ENCODE peak calls at places on chromosomes 7 and 10, in ten cellular contexts. One of them, this sample, is unnamed.

GRCh38 chr7:95772298-95772770 is at the start of gene DYNC1I1:
- DNase-seq in HCT116: no peak
- DNase-seq in Peyer's patch: peak
- DNase-seq in fibroblast of lung: peak
- DNase-seq in heart right ventricle: peak
- DNase-seq in ascending aorta: peak
- DNase-seq in HFFc6: no peak
- DNase-seq in MCF 10A: peak
- DNase-seq in adrenal gland: peak
- DNase-seq in A549: peak
- DNase-seq in this sample: peak

GRCh38 chr10:51892313-51892712 is 192.9 kb upstream of the CSTF2T start:
- DNase-seq in MCF 10A: no peak
- DNase-seq in fibroblast of lung: no peak
- DNase-seq in adrenal gland: no peak
- DNase-seq in A549: no peak
- DNase-seq in HCT116: no peak
- DNase-seq in Peyer's patch: no peak
- DNase-seq in heart right ventricle: no peak
- DNase-seq in ascending aorta: no peak
- DNase-seq in HFFc6: no peak
- DNase-seq in this sample: no peak

GRCh38 chr7:79341902-79342301 is 111.6 kb downstream of the MAGI2 start:
- DNase-seq in adrenal gland: no peak
- DNase-seq in fibroblast of lung: no peak
- DNase-seq in ascending aorta: no peak
- DNase-seq in MCF 10A: no peak
- DNase-seq in HCT116: no peak
- DNase-seq in Peyer's patch: no peak
- DNase-seq in heart right ventricle: no peak
- DNase-seq in HFFc6: no peak
- DNase-seq in A549: no peak
- DNase-seq in this sample: no peak

GRCh38 chr10:75235375-75236177 is at the start of gene COMTD1:
- DNase-seq in fibroblast of lung: peak
- DNase-seq in adrenal gland: peak
- DNase-seq in ascending aorta: peak
- DNase-seq in HCT116: peak
- DNase-seq in heart right ventricle: peak
- DNase-seq in HFFc6: peak
- DNase-seq in A549: peak
- DNase-seq in MCF 10A: peak
- DNase-seq in Peyer's patch: peak
- DNase-seq in this sample: peak

GRCh38 chr10:32960022-32960421 is 2.0 kb upstream of the ITGB1 start:
- DNase-seq in heart right ventricle: no peak
- DNase-seq in ascending aorta: no peak
- DNase-seq in HFFc6: no peak
- DNase-seq in MCF 10A: no peak
- DNase-seq in fibroblast of lung: no peak
- DNase-seq in HCT116: no peak
- DNase-seq in adrenal gland: no peak
- DNase-seq in A549: no peak
- DNase-seq in Peyer's patch: no peak
- DNase-seq in this sample: no peak

GRCh38 chr10:128310966-128311658 is 184.9 kb upstream of the MKI67 start:
- DNase-seq in MCF 10A: no peak
- DNase-seq in A549: no peak
- DNase-seq in ascending aorta: no peak
- DNase-seq in Peyer's patch: no peak
- DNase-seq in HCT116: no peak
- DNase-seq in heart right ventricle: no peak
- DNase-seq in HFFc6: no peak
- DNase-seq in fibroblast of lung: no peak
- DNase-seq in adrenal gland: no peak
- DNase-seq in this sample: no peak

GRCh38 chr10:28734940-28735759 is 57.8 kb downstream of the BAMBI start:
- DNase-seq in HCT116: peak
- DNase-seq in MCF 10A: peak
- DNase-seq in ascending aorta: no peak
- DNase-seq in heart right ventricle: no peak
- DNase-seq in A549: peak
- DNase-seq in Peyer's patch: no peak
- DNase-seq in HFFc6: peak
- DNase-seq in fibroblast of lung: peak
- DNase-seq in adrenal gland: peak
- DNase-seq in this sample: peak

GRCh38 chr10:2575460-2575859 is 491.9 kb upstream of the PFKP start:
- DNase-seq in HFFc6: no peak
- DNase-seq in A549: no peak
- DNase-seq in Peyer's patch: no peak
- DNase-seq in fibroblast of lung: no peak
- DNase-seq in MCF 10A: no peak
- DNase-seq in HCT116: no peak
- DNase-seq in ascending aorta: no peak
- DNase-seq in adrenal gland: no peak
- DNase-seq in heart right ventricle: no peak
- DNase-seq in this sample: no peak

GRCh38 chr7:36735172-36735571 is 10.9 kb upstream of the AOAH start:
- DNase-seq in Peyer's patch: no peak
- DNase-seq in heart right ventricle: no peak
- DNase-seq in fibroblast of lung: peak
- DNase-seq in MCF 10A: no peak
- DNase-seq in adrenal gland: no peak
- DNase-seq in ascending aorta: no peak
- DNase-seq in HCT116: no peak
- DNase-seq in A549: no peak
- DNase-seq in HFFc6: no peak
- DNase-seq in this sample: no peak

GRCh38 chr10:72622271-72622670 is 3.6 kb downstream of the MICU1 start:
- DNase-seq in HFFc6: no peak
- DNase-seq in heart right ventricle: no peak
- DNase-seq in Peyer's patch: no peak
- DNase-seq in A549: no peak
- DNase-seq in MCF 10A: no peak
- DNase-seq in adrenal gland: no peak
- DNase-seq in fibroblast of lung: peak
- DNase-seq in ascending aorta: no peak
- DNase-seq in HCT116: no peak
- DNase-seq in this sample: no peak

GRCh38 chr10:124092270-124093075 is 925 bp downstream of the CHST15 start:
- DNase-seq in adrenal gland: peak
- DNase-seq in heart right ventricle: peak
- DNase-seq in Peyer's patch: peak
- DNase-seq in HFFc6: peak
- DNase-seq in HCT116: no peak
- DNase-seq in A549: peak
- DNase-seq in fibroblast of lung: peak
- DNase-seq in ascending aorta: no peak
- DNase-seq in MCF 10A: peak
- DNase-seq in this sample: peak

GRCh38 chr10:18229839-18230238 is 89.6 kb downstream of the CACNB2 start:
- DNase-seq in fibroblast of lung: peak
- DNase-seq in adrenal gland: no peak
- DNase-seq in HFFc6: peak
- DNase-seq in heart right ventricle: no peak
- DNase-seq in Peyer's patch: no peak
- DNase-seq in MCF 10A: no peak
- DNase-seq in A549: no peak
- DNase-seq in ascending aorta: no peak
- DNase-seq in HCT116: no peak
- DNase-seq in this sample: no peak

GRCh38 chr7:47757946-47758371 is 176.0 kb upstream of the TNS3 start:
- DNase-seq in Peyer's patch: no peak
- DNase-seq in MCF 10A: peak
- DNase-seq in ascending aorta: peak
- DNase-seq in A549: no peak
- DNase-seq in HFFc6: peak
- DNase-seq in HCT116: no peak
- DNase-seq in heart right ventricle: peak
- DNase-seq in fibroblast of lung: peak
- DNase-seq in adrenal gland: peak
- DNase-seq in this sample: no peak

DNA sequence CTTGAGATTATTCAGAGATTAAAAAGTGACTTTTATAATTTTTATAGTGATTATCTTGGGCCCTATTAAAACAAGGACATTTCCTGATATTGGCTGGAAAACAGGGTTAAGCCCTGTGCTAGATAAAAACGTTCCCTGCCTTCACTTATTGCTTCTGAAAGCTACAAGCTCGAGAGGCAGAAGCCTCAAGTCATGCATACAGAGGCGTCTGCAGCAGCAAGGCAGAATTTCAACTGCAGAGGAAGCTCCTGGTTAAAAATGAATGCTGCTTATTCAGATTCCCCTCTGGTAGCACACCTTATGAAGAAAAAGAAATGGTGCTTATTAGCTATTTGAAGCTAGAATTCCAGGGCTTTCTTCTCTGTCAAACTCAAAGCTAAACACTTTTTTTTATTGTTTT is 174.5 kb downstream of the FANK1 start:
- DNase-seq in adrenal gland: no peak
- DNase-seq in HCT116: no peak
- DNase-seq in MCF 10A: no peak
- DNase-seq in Peyer's patch: no peak
- DNase-seq in HFFc6: no peak
- DNase-seq in fibroblast of lung: no peak
- DNase-seq in heart right ventricle: no peak
- DNase-seq in A549: no peak
- DNase-seq in ascending aorta: no peak
- DNase-seq in this sample: no peak
- TF ChIP-seq CTCF in adrenal gland: no peak
- TF ChIP-seq CTCF in HCT116: no peak
- TF ChIP-seq CTCF in MCF 10A: no peak
- TF ChIP-seq CTCF in Peyer's patch: no peak
- TF ChIP-seq CTCF in HFFc6: no peak
- TF ChIP-seq CTCF in fibroblast of lung: no peak
- TF ChIP-seq CTCF in heart right ventricle: no peak
- TF ChIP-seq CTCF in A549: no peak
- TF ChIP-seq CTCF in ascending aorta: no peak
- TF ChIP-seq CTCF in this sample: no peak

DNA sequence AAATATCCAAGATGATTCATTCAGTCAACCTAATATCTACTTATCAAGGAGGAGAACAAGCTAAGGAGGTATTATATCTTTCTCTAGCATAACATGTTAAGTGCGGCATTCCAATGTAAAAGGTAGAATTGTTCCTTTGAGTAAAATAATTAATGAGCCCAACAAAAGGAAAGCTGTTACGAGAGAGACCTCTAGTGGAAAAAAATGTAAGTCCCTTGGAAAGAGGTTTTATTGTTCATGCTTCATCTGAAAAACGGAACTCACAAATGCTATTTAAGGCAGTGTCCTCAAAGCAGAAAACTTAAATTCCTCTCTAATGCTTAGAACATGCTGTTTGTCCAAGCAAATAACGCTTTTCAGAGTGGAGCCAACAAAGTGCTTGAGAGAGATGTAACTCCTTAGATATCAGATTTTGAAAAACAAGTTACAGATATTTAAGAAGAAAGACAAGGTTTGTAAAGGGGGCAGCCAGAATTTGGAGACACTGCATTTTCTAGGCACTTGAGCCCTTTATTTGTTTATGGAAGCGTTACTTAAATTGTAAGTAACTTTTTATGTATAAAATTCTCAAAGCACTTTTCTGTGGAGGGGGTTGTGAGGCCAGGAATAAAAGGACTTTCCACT is 119.9 kb downstream of the TFEC start:
- DNase-seq in HFFc6: peak
- DNase-seq in fibroblast of lung: peak
- DNase-seq in MCF 10A: peak
- DNase-seq in adrenal gland: no peak
- DNase-seq in heart right ventricle: no peak
- DNase-seq in A549: no peak
- DNase-seq in HCT116: peak
- DNase-seq in ascending aorta: no peak
- DNase-seq in Peyer's patch: no peak
- DNase-seq in this sample: no peak
- TF ChIP-seq CTCF in HFFc6: peak
- TF ChIP-seq CTCF in fibroblast of lung: peak
- TF ChIP-seq CTCF in MCF 10A: peak
- TF ChIP-seq CTCF in adrenal gland: peak
- TF ChIP-seq CTCF in heart right ventricle: peak
- TF ChIP-seq CTCF in A549: peak
- TF ChIP-seq CTCF in HCT116: peak
- TF ChIP-seq CTCF in ascending aorta: no peak
- TF ChIP-seq CTCF in Peyer's patch: peak
- TF ChIP-seq CTCF in this sample: peak

DNA sequence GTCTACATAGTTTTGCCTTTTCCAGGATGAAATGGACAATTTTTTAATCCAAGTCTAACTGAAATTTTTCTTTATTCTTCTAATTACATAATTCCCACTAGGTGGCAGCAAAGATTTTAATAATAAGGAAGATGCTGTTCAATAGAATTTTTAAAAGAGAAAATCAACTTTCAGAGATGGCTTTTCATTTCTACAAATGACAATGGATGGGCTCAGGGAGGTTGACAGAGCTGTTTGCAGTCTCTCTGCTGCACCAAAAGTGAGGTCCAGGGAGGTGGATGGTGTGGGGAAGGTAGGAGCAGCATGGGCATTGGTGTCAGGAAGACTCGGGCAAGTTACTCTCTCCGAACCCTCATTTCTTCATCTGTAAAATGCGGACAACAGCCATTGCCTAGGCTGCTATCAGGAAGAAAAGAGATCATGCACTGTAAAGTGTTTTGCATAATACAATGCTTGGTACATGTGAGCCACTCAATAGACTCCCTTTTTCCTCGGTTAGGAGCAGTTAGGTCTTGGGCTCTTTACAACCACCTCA is 107.3 kb downstream of the ABLIM1 start:
- DNase-seq in adrenal gland: no peak
- DNase-seq in fibroblast of lung: peak
- DNase-seq in HCT116: peak
- DNase-seq in Peyer's patch: no peak
- DNase-seq in HFFc6: peak
- DNase-seq in A549: peak
- DNase-seq in heart right ventricle: no peak
- DNase-seq in ascending aorta: no peak
- DNase-seq in MCF 10A: peak
- DNase-seq in this sample: no peak
- TF ChIP-seq CTCF in adrenal gland: peak
- TF ChIP-seq CTCF in fibroblast of lung: no peak
- TF ChIP-seq CTCF in HCT116: peak
- TF ChIP-seq CTCF in Peyer's patch: peak
- TF ChIP-seq CTCF in HFFc6: peak
- TF ChIP-seq CTCF in A549: peak
- TF ChIP-seq CTCF in heart right ventricle: no peak
- TF ChIP-seq CTCF in ascending aorta: peak
- TF ChIP-seq CTCF in MCF 10A: peak
- TF ChIP-seq CTCF in this sample: no peak

DNA sequence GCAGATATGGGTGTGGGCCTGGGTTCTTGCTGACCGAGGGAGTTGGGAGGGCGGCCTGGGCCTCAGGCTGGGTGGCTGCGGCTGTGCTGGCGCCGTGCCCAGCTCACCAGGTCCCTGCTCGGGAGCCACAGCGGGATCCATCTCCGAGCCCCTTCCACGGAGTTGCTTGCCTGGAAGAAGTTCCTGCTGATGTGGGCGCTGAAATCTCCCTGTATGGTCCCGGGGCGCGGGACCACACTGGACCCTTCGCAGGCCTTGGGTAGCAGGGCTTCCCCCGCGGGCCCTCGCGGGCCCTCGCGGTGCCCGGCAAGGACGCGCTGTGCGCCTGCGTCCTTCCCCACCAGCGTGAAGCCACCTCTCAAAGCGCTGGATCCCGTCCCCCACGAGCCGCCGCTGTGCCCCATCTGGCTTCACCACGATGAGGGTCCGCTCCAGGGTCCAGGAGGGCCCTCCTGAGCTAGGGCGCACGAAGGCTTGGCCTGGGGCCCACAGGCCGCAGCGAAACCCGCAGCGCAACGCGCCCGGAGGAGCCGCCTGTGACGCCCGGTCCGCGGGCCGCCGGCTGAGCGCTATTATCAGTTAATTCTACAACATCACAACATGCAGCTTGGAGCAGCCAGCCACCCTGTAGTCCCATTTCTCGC is 31.5 kb downstream of the RAB19 start:
- DNase-seq in HFFc6: no peak
- DNase-seq in Peyer's patch: no peak
- DNase-seq in adrenal gland: no peak
- DNase-seq in HCT116: no peak
- DNase-seq in A549: no peak
- DNase-seq in fibroblast of lung: no peak
- DNase-seq in MCF 10A: no peak
- DNase-seq in ascending aorta: no peak
- DNase-seq in heart right ventricle: peak
- DNase-seq in this sample: peak
- TF ChIP-seq CTCF in HFFc6: no peak
- TF ChIP-seq CTCF in Peyer's patch: no peak
- TF ChIP-seq CTCF in adrenal gland: no peak
- TF ChIP-seq CTCF in HCT116: no peak
- TF ChIP-seq CTCF in A549: no peak
- TF ChIP-seq CTCF in fibroblast of lung: no peak
- TF ChIP-seq CTCF in MCF 10A: no peak
- TF ChIP-seq CTCF in ascending aorta: no peak
- TF ChIP-seq CTCF in heart right ventricle: no peak
- TF ChIP-seq CTCF in this sample: no peak

This sample was measured in Calu3.